ENCODE peak calls at places on chromosome 6, in four cellular contexts. F is neuronal stem cell, M is transverse colon, R is left lung. G is an unnamed sample.

GRCh38 chr6:112879920-112880413 is 532.8 kb downstream of the RFPL4B start:
- DNase-seq in F (no peak), M (peak), R (peak), G (peak)

GRCh38 chr6:130385059-130385695 is 19.4 kb downstream of the TMEM200A start:
- DNase-seq in R (no peak), M (no peak), F (no peak), G (no peak)

GRCh38 chr6:157471895-157472686 is 91.1 kb downstream of the ZDHHC14 start:
- DNase-seq in F (no peak), R (no peak), M (no peak), G (no peak)

GRCh38 chr6:10633216-10633615 is 61.2 kb downstream of the C6orf52 start:
- DNase-seq in M (no peak), F (no peak), R (no peak), G (no peak)

GRCh38 chr6:158066161-158066781 is 84.6 kb downstream of the SYNJ2 start:
- DNase-seq in F (no peak), M (no peak), R (no peak), G (no peak)

GRCh38 chr6:155495011-155495768 is 39.6 kb upstream of the NOX3 start:
- DNase-seq in M (peak), R (peak), F (peak), G (peak)

GRCh38 chr6:27575594-27576361 is 102.9 kb upstream of the ZNF184 start:
- DNase-seq in M (no peak), R (no peak), F (no peak), G (no peak)

GRCh38 chr6:12163149-12163548 is 127.0 kb upstream of the EDN1 start:
- DNase-seq in F (no peak), R (no peak), M (no peak), G (no peak)

DNA sequence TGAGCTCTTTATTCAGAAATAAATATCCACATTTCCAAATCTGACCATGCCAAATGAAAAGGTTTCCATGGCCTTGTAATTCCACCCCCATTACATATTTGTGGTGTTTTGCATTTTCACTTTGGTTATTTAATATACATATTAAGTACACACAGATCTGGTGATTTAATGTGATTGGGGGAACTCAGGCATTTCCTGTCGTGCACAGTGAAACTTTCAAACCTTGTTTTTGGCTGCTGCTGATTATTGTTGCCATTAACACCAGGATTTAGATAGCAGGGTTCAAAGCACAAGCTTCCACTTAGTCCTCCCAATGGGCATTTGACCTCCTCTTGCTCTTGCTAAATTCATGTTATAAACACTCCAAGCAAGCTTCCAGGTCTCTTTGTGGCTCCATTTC is 166.5 kb downstream of the SOBP start:
- DNase-seq in M (no peak), F (no peak), R (no peak), G (no peak)
- H3K27ac ChIP-seq in M (no peak), F (no peak), R (no peak), G (no peak)

DNA sequence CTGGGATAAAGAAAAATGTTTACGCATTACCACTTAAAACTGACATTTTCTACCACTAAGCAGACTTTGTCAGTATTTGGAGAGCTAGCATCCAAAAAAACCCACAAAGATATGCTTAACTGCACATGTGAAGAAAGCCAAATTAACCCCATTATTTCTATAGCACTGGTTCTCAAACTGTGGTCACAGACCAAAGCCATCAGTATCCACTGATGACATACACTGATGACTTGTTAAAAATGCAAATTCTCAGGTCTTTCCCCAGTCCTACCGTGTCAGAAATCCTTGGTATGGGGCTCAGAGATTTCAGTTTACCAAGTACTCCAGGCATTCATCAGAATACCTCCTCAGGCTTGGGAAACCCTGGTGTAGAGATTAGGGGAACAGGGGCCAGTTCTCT is 230.2 kb downstream of the PTPRK start:
- DNase-seq in F (no peak), R (no peak), M (no peak), G (no peak)
- H3K27ac ChIP-seq in F (no peak), R (no peak), M (no peak), G (no peak)

DNA sequence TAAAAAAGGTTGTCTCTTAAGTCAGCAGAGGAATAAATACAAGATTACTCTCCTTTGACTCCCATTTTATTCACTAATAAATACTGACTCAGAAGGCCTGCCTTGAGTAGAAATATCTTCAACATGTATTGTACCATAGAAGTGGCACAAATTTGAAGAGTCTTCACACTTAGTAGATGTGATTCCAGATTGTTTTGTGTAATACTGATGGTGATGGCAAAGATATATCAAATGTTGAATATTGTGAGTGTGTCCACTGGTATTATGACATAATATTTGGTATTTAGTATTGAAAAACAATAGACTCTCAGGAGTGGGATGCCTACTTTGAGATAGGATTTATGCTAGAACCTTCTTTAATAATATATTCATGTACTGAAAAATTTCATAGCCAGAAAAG is 7.0 kb downstream of the ADGRB3 start:
- DNase-seq in M (no peak), R (no peak), F (no peak), G (no peak)
- H3K27ac ChIP-seq in M (no peak), R (no peak), F (no peak), G (no peak)

GRCh38 chr6:14932485-14933178 is 313.2 kb upstream of the JARID2 start:
- DNase-seq in M (no peak), F (peak), R (no peak), G (no peak)
- H3K27ac ChIP-seq in M (no peak), F (peak), R (no peak), G (no peak)